ENCODE peak calls at places on chromosomes 3 and 15, in ten cellular contexts. One of them, this sample, is unnamed.

GRCh38 chr3:134976948-134977347 is 181.9 kb downstream of the EPHB1 start:
- DNase-seq in memory B cell: no peak
- DNase-seq in effector CD4-positive, alpha-beta T cell: no peak
- DNase-seq in A549: no peak
- DNase-seq in suprapubic skin: no peak
- DNase-seq in GF-D8: no peak
- DNase-seq in NCI-H345: no peak
- DNase-seq in spleen: no peak
- DNase-seq in stimulated activated CD4-positive, alpha-beta T cell treated with anti-CD3 and anti-CD28 coated beads, Interleukin-4, amount 100 ng/mL, for 48 hours: no peak
- DNase-seq in mesenteric fat pad: no peak
- DNase-seq in this sample: no peak

GRCh38 chr3:170566413-170566812 is 19.5 kb downstream of the SLC7A14 start:
- DNase-seq in memory B cell: no peak
- DNase-seq in effector CD4-positive, alpha-beta T cell: no peak
- DNase-seq in A549: no peak
- DNase-seq in suprapubic skin: no peak
- DNase-seq in GF-D8: no peak
- DNase-seq in NCI-H345: no peak
- DNase-seq in spleen: no peak
- DNase-seq in stimulated activated CD4-positive, alpha-beta T cell treated with anti-CD3 and anti-CD28 coated beads, Interleukin-4, amount 100 ng/mL, for 48 hours: no peak
- DNase-seq in mesenteric fat pad: no peak
- DNase-seq in this sample: no peak

GRCh38 chr3:177802151-177802900 is 605.0 kb upstream of the TBL1XR1 start:
- DNase-seq in memory B cell: no peak
- DNase-seq in effector CD4-positive, alpha-beta T cell: no peak
- DNase-seq in A549: no peak
- DNase-seq in suprapubic skin: no peak
- DNase-seq in GF-D8: no peak
- DNase-seq in NCI-H345: peak
- DNase-seq in spleen: no peak
- DNase-seq in stimulated activated CD4-positive, alpha-beta T cell treated with anti-CD3 and anti-CD28 coated beads, Interleukin-4, amount 100 ng/mL, for 48 hours: no peak
- DNase-seq in mesenteric fat pad: no peak
- DNase-seq in this sample: no peak

GRCh38 chr3:185397676-185398075 is 34.7 kb downstream of the MAP3K13 start:
- DNase-seq in memory B cell: no peak
- DNase-seq in effector CD4-positive, alpha-beta T cell: no peak
- DNase-seq in A549: no peak
- DNase-seq in suprapubic skin: no peak
- DNase-seq in GF-D8: no peak
- DNase-seq in NCI-H345: no peak
- DNase-seq in spleen: no peak
- DNase-seq in stimulated activated CD4-positive, alpha-beta T cell treated with anti-CD3 and anti-CD28 coated beads, Interleukin-4, amount 100 ng/mL, for 48 hours: no peak
- DNase-seq in mesenteric fat pad: no peak
- DNase-seq in this sample: no peak

GRCh38 chr3:51686512-51687215 is 15.6 kb downstream of the TEX264 start:
- DNase-seq in memory B cell: peak
- DNase-seq in effector CD4-positive, alpha-beta T cell: peak
- DNase-seq in A549: no peak
- DNase-seq in suprapubic skin: no peak
- DNase-seq in GF-D8: peak
- DNase-seq in NCI-H345: no peak
- DNase-seq in spleen: peak
- DNase-seq in stimulated activated CD4-positive, alpha-beta T cell treated with anti-CD3 and anti-CD28 coated beads, Interleukin-4, amount 100 ng/mL, for 48 hours: peak
- DNase-seq in mesenteric fat pad: no peak
- DNase-seq in this sample: no peak

GRCh38 chr3:117814975-117815374 is 1105.4 kb downstream of the TUSC7 start:
- DNase-seq in memory B cell: no peak
- DNase-seq in effector CD4-positive, alpha-beta T cell: no peak
- DNase-seq in A549: no peak
- DNase-seq in suprapubic skin: no peak
- DNase-seq in GF-D8: no peak
- DNase-seq in NCI-H345: no peak
- DNase-seq in spleen: no peak
- DNase-seq in stimulated activated CD4-positive, alpha-beta T cell treated with anti-CD3 and anti-CD28 coated beads, Interleukin-4, amount 100 ng/mL, for 48 hours: no peak
- DNase-seq in mesenteric fat pad: no peak
- DNase-seq in this sample: no peak

GRCh38 chr15:59245583-59245982 is 38.9 kb downstream of the LDHAL6B start:
- DNase-seq in memory B cell: no peak
- DNase-seq in effector CD4-positive, alpha-beta T cell: no peak
- DNase-seq in A549: no peak
- DNase-seq in suprapubic skin: no peak
- DNase-seq in GF-D8: no peak
- DNase-seq in NCI-H345: no peak
- DNase-seq in spleen: no peak
- DNase-seq in stimulated activated CD4-positive, alpha-beta T cell treated with anti-CD3 and anti-CD28 coated beads, Interleukin-4, amount 100 ng/mL, for 48 hours: no peak
- DNase-seq in mesenteric fat pad: no peak
- DNase-seq in this sample: no peak

GRCh38 chr15:101327147-101327740 is 32.2 kb upstream of the SNRPA1 start:
- DNase-seq in memory B cell: no peak
- DNase-seq in effector CD4-positive, alpha-beta T cell: no peak
- DNase-seq in A549: no peak
- DNase-seq in suprapubic skin: no peak
- DNase-seq in GF-D8: no peak
- DNase-seq in NCI-H345: no peak
- DNase-seq in spleen: peak
- DNase-seq in stimulated activated CD4-positive, alpha-beta T cell treated with anti-CD3 and anti-CD28 coated beads, Interleukin-4, amount 100 ng/mL, for 48 hours: no peak
- DNase-seq in mesenteric fat pad: no peak
- DNase-seq in this sample: no peak

GRCh38 chr3:169846458-169847193 is 23.1 kb downstream of the LRRC31 start:
- DNase-seq in memory B cell: no peak
- DNase-seq in effector CD4-positive, alpha-beta T cell: no peak
- DNase-seq in A549: no peak
- DNase-seq in suprapubic skin: no peak
- DNase-seq in GF-D8: no peak
- DNase-seq in NCI-H345: no peak
- DNase-seq in spleen: no peak
- DNase-seq in stimulated activated CD4-positive, alpha-beta T cell treated with anti-CD3 and anti-CD28 coated beads, Interleukin-4, amount 100 ng/mL, for 48 hours: no peak
- DNase-seq in mesenteric fat pad: no peak
- DNase-seq in this sample: peak

GRCh38 chr3:159872374-159873109 is 116.1 kb upstream of the IL12A start:
- DNase-seq in memory B cell: no peak
- DNase-seq in effector CD4-positive, alpha-beta T cell: no peak
- DNase-seq in A549: peak
- DNase-seq in suprapubic skin: no peak
- DNase-seq in GF-D8: no peak
- DNase-seq in NCI-H345: no peak
- DNase-seq in spleen: no peak
- DNase-seq in stimulated activated CD4-positive, alpha-beta T cell treated with anti-CD3 and anti-CD28 coated beads, Interleukin-4, amount 100 ng/mL, for 48 hours: no peak
- DNase-seq in mesenteric fat pad: no peak
- DNase-seq in this sample: no peak

GRCh38 chr3:108507887-108508286 is 2.5 kb downstream of the MYH15 start:
- DNase-seq in memory B cell: no peak
- DNase-seq in effector CD4-positive, alpha-beta T cell: no peak
- DNase-seq in A549: no peak
- DNase-seq in suprapubic skin: no peak
- DNase-seq in GF-D8: no peak
- DNase-seq in NCI-H345: no peak
- DNase-seq in spleen: no peak
- DNase-seq in stimulated activated CD4-positive, alpha-beta T cell treated with anti-CD3 and anti-CD28 coated beads, Interleukin-4, amount 100 ng/mL, for 48 hours: no peak
- DNase-seq in mesenteric fat pad: no peak
- DNase-seq in this sample: no peak

GRCh38 chr15:77187751-77188464 is 117.0 kb upstream of the TSPAN3 start:
- DNase-seq in memory B cell: no peak
- DNase-seq in effector CD4-positive, alpha-beta T cell: no peak
- DNase-seq in A549: no peak
- DNase-seq in suprapubic skin: no peak
- DNase-seq in GF-D8: peak
- DNase-seq in NCI-H345: no peak
- DNase-seq in spleen: no peak
- DNase-seq in stimulated activated CD4-positive, alpha-beta T cell treated with anti-CD3 and anti-CD28 coated beads, Interleukin-4, amount 100 ng/mL, for 48 hours: no peak
- DNase-seq in mesenteric fat pad: no peak
- DNase-seq in this sample: no peak

GRCh38 chr3:157718835-157719234 is 215.6 kb upstream of the VEPH1 start:
- DNase-seq in memory B cell: no peak
- DNase-seq in effector CD4-positive, alpha-beta T cell: no peak
- DNase-seq in A549: no peak
- DNase-seq in suprapubic skin: no peak
- DNase-seq in GF-D8: no peak
- DNase-seq in NCI-H345: no peak
- DNase-seq in spleen: no peak
- DNase-seq in stimulated activated CD4-positive, alpha-beta T cell treated with anti-CD3 and anti-CD28 coated beads, Interleukin-4, amount 100 ng/mL, for 48 hours: no peak
- DNase-seq in mesenteric fat pad: no peak
- DNase-seq in this sample: no peak

GRCh38 chr15:48481802-48482201 is 150.6 kb downstream of the DUT start:
- DNase-seq in memory B cell: no peak
- DNase-seq in effector CD4-positive, alpha-beta T cell: no peak
- DNase-seq in A549: no peak
- DNase-seq in suprapubic skin: no peak
- DNase-seq in GF-D8: no peak
- DNase-seq in NCI-H345: no peak
- DNase-seq in spleen: no peak
- DNase-seq in stimulated activated CD4-positive, alpha-beta T cell treated with anti-CD3 and anti-CD28 coated beads, Interleukin-4, amount 100 ng/mL, for 48 hours: no peak
- DNase-seq in mesenteric fat pad: no peak
- DNase-seq in this sample: no peak

GRCh38 chr3:126114406-126115386 is 30.8 kb upstream of the SLC41A3 start:
- DNase-seq in memory B cell: no peak
- DNase-seq in effector CD4-positive, alpha-beta T cell: no peak
- DNase-seq in A549: no peak
- DNase-seq in suprapubic skin: peak
- DNase-seq in GF-D8: no peak
- DNase-seq in NCI-H345: no peak
- DNase-seq in spleen: peak
- DNase-seq in stimulated activated CD4-positive, alpha-beta T cell treated with anti-CD3 and anti-CD28 coated beads, Interleukin-4, amount 100 ng/mL, for 48 hours: no peak
- DNase-seq in mesenteric fat pad: peak
- DNase-seq in this sample: no peak

GRCh38 chr3:42130329-42131070 is 39.3 kb downstream of the TRAK1 start:
- DNase-seq in memory B cell: no peak
- DNase-seq in effector CD4-positive, alpha-beta T cell: no peak
- DNase-seq in A549: peak
- DNase-seq in suprapubic skin: no peak
- DNase-seq in GF-D8: no peak
- DNase-seq in NCI-H345: no peak
- DNase-seq in spleen: no peak
- DNase-seq in stimulated activated CD4-positive, alpha-beta T cell treated with anti-CD3 and anti-CD28 coated beads, Interleukin-4, amount 100 ng/mL, for 48 hours: no peak
- DNase-seq in mesenteric fat pad: peak
- DNase-seq in this sample: no peak

GRCh38 chr3:147797095-147797494 is 387.9 kb downstream of the ZIC1 start:
- DNase-seq in memory B cell: no peak
- DNase-seq in effector CD4-positive, alpha-beta T cell: no peak
- DNase-seq in A549: no peak
- DNase-seq in suprapubic skin: no peak
- DNase-seq in GF-D8: no peak
- DNase-seq in NCI-H345: no peak
- DNase-seq in spleen: no peak
- DNase-seq in stimulated activated CD4-positive, alpha-beta T cell treated with anti-CD3 and anti-CD28 coated beads, Interleukin-4, amount 100 ng/mL, for 48 hours: no peak
- DNase-seq in mesenteric fat pad: no peak
- DNase-seq in this sample: peak

GRCh38 chr15:64566629-64567427 is 106.5 kb downstream of the ZNF609 start:
- DNase-seq in memory B cell: no peak
- DNase-seq in effector CD4-positive, alpha-beta T cell: no peak
- DNase-seq in A549: no peak
- DNase-seq in suprapubic skin: no peak
- DNase-seq in GF-D8: peak
- DNase-seq in NCI-H345: no peak
- DNase-seq in spleen: no peak
- DNase-seq in stimulated activated CD4-positive, alpha-beta T cell treated with anti-CD3 and anti-CD28 coated beads, Interleukin-4, amount 100 ng/mL, for 48 hours: no peak
- DNase-seq in mesenteric fat pad: no peak
- DNase-seq in this sample: no peak

GRCh38 chr3:2993719-2994118 is 116.5 kb downstream of the IL5RA start:
- DNase-seq in memory B cell: no peak
- DNase-seq in effector CD4-positive, alpha-beta T cell: no peak
- DNase-seq in A549: no peak
- DNase-seq in suprapubic skin: no peak
- DNase-seq in GF-D8: no peak
- DNase-seq in NCI-H345: no peak
- DNase-seq in spleen: no peak
- DNase-seq in stimulated activated CD4-positive, alpha-beta T cell treated with anti-CD3 and anti-CD28 coated beads, Interleukin-4, amount 100 ng/mL, for 48 hours: no peak
- DNase-seq in mesenteric fat pad: no peak
- DNase-seq in this sample: no peak

GRCh38 chr3:49703443-49703927 is 14.1 kb downstream of the RNF123 start:
- DNase-seq in memory B cell: peak
- DNase-seq in effector CD4-positive, alpha-beta T cell: peak
- DNase-seq in A549: peak
- DNase-seq in suprapubic skin: no peak
- DNase-seq in GF-D8: no peak
- DNase-seq in NCI-H345: peak
- DNase-seq in spleen: peak
- DNase-seq in stimulated activated CD4-positive, alpha-beta T cell treated with anti-CD3 and anti-CD28 coated beads, Interleukin-4, amount 100 ng/mL, for 48 hours: peak
- DNase-seq in mesenteric fat pad: no peak
- DNase-seq in this sample: no peak

GRCh38 chr3:100972293-100972692 is 20.9 kb downstream of the ABI3BP start:
- DNase-seq in memory B cell: no peak
- DNase-seq in effector CD4-positive, alpha-beta T cell: no peak
- DNase-seq in A549: no peak
- DNase-seq in suprapubic skin: no peak
- DNase-seq in GF-D8: no peak
- DNase-seq in NCI-H345: no peak
- DNase-seq in spleen: no peak
- DNase-seq in stimulated activated CD4-positive, alpha-beta T cell treated with anti-CD3 and anti-CD28 coated beads, Interleukin-4, amount 100 ng/mL, for 48 hours: no peak
- DNase-seq in mesenteric fat pad: no peak
- DNase-seq in this sample: no peak

GRCh38 chr15:31106495-31107300 is 5.2 kb upstream of the TRPM1 start:
- DNase-seq in memory B cell: no peak
- DNase-seq in effector CD4-positive, alpha-beta T cell: no peak
- DNase-seq in A549: no peak
- DNase-seq in suprapubic skin: no peak
- DNase-seq in GF-D8: peak
- DNase-seq in NCI-H345: no peak
- DNase-seq in spleen: no peak
- DNase-seq in stimulated activated CD4-positive, alpha-beta T cell treated with anti-CD3 and anti-CD28 coated beads, Interleukin-4, amount 100 ng/mL, for 48 hours: no peak
- DNase-seq in mesenteric fat pad: no peak
- DNase-seq in this sample: no peak

GRCh38 chr15:48001393-48002059 is 119.3 kb upstream of the SLC24A5 start:
- DNase-seq in memory B cell: no peak
- DNase-seq in effector CD4-positive, alpha-beta T cell: no peak
- DNase-seq in A549: no peak
- DNase-seq in suprapubic skin: no peak
- DNase-seq in GF-D8: no peak
- DNase-seq in NCI-H345: no peak
- DNase-seq in spleen: no peak
- DNase-seq in stimulated activated CD4-positive, alpha-beta T cell treated with anti-CD3 and anti-CD28 coated beads, Interleukin-4, amount 100 ng/mL, for 48 hours: no peak
- DNase-seq in mesenteric fat pad: no peak
- DNase-seq in this sample: no peak

GRCh38 chr15:65629548-65629947 is 7.8 kb downstream of the SLC24A1 start:
- DNase-seq in memory B cell: no peak
- DNase-seq in effector CD4-positive, alpha-beta T cell: no peak
- DNase-seq in A549: no peak
- DNase-seq in suprapubic skin: no peak
- DNase-seq in GF-D8: no peak
- DNase-seq in NCI-H345: no peak
- DNase-seq in spleen: no peak
- DNase-seq in stimulated activated CD4-positive, alpha-beta T cell treated with anti-CD3 and anti-CD28 coated beads, Interleukin-4, amount 100 ng/mL, for 48 hours: no peak
- DNase-seq in mesenteric fat pad: no peak
- DNase-seq in this sample: no peak

GRCh38 chr3:169836058-169836941 is 23.6 kb upstream of the LRRC34 start:
- DNase-seq in memory B cell: no peak
- DNase-seq in effector CD4-positive, alpha-beta T cell: no peak
- DNase-seq in A549: no peak
- DNase-seq in suprapubic skin: no peak
- DNase-seq in GF-D8: no peak
- DNase-seq in NCI-H345: no peak
- DNase-seq in spleen: no peak
- DNase-seq in stimulated activated CD4-positive, alpha-beta T cell treated with anti-CD3 and anti-CD28 coated beads, Interleukin-4, amount 100 ng/mL, for 48 hours: no peak
- DNase-seq in mesenteric fat pad: no peak
- DNase-seq in this sample: no peak

GRCh38 chr15:69554321-69554961 is 101.8 kb downstream of the RPLP1 start:
- DNase-seq in memory B cell: no peak
- DNase-seq in effector CD4-positive, alpha-beta T cell: no peak
- DNase-seq in A549: peak
- DNase-seq in suprapubic skin: no peak
- DNase-seq in GF-D8: no peak
- DNase-seq in NCI-H345: peak
- DNase-seq in spleen: no peak
- DNase-seq in stimulated activated CD4-positive, alpha-beta T cell treated with anti-CD3 and anti-CD28 coated beads, Interleukin-4, amount 100 ng/mL, for 48 hours: no peak
- DNase-seq in mesenteric fat pad: no peak
- DNase-seq in this sample: no peak

GRCh38 chr15:57506422-57506821 is 85.3 kb upstream of the MYZAP start:
- DNase-seq in memory B cell: no peak
- DNase-seq in effector CD4-positive, alpha-beta T cell: no peak
- DNase-seq in A549: peak
- DNase-seq in suprapubic skin: no peak
- DNase-seq in GF-D8: no peak
- DNase-seq in NCI-H345: no peak
- DNase-seq in spleen: no peak
- DNase-seq in stimulated activated CD4-positive, alpha-beta T cell treated with anti-CD3 and anti-CD28 coated beads, Interleukin-4, amount 100 ng/mL, for 48 hours: no peak
- DNase-seq in mesenteric fat pad: no peak
- DNase-seq in this sample: no peak

GRCh38 chr3:10449436-10449835 is 56.0 kb downstream of the ATP2B2 start:
- DNase-seq in memory B cell: no peak
- DNase-seq in effector CD4-positive, alpha-beta T cell: no peak
- DNase-seq in A549: no peak
- DNase-seq in suprapubic skin: no peak
- DNase-seq in GF-D8: no peak
- DNase-seq in NCI-H345: no peak
- DNase-seq in spleen: peak
- DNase-seq in stimulated activated CD4-positive, alpha-beta T cell treated with anti-CD3 and anti-CD28 coated beads, Interleukin-4, amount 100 ng/mL, for 48 hours: no peak
- DNase-seq in mesenteric fat pad: no peak
- DNase-seq in this sample: no peak